ENCODE peak calls at places on chromosomes 7 and 10, in ten cellular contexts. U is heart left ventricle; P is CD4-positive, alpha-beta T cell; I is Panc1; O is H9; X is left ventricle myocardium inferior; D is transverse colon; W is upper lobe of left lung; Q is endodermal cell; F is hepatocyte. J is an unnamed sample.

GRCh38 chr10:124469956-124470484 is 8.4 kb downstream of the LHPP start:
- DNase-seq in F (no peak), X (no peak), I (no peak), D (no peak), P (no peak), W (no peak), Q (peak; percentile 90), O (peak; percentile 95), U (no peak), J (no peak)

GRCh38 chr7:117901089-117901797 is 28.0 kb upstream of the CTTNBP2 start:
- DNase-seq in Q (no peak), X (no peak), I (no peak), P (no peak), W (no peak), O (no peak), U (no peak), D (peak; percentile 86), F (peak; percentile 72), J (no peak)

GRCh38 chr7:106276513-106276912 is 8.3 kb downstream of the NAMPT start:
- DNase-seq in Q (no peak), W (no peak), U (no peak), D (no peak), X (no peak), O (no peak), F (no peak), I (no peak), P (no peak), J (no peak)

GRCh38 chr7:37826825-37827224 is 21.6 kb upstream of the NME8 start:
- DNase-seq in O (no peak), U (no peak), X (no peak), W (no peak), D (no peak), I (no peak), F (no peak), Q (no peak), P (no peak), J (no peak)

GRCh38 chr7:96300981-96301380 is 20.9 kb downstream of the SLC25A13 start:
- DNase-seq in O (no peak), W (no peak), F (no peak), U (no peak), Q (no peak), P (no peak), D (no peak), X (no peak), I (no peak), J (no peak)

GRCh38 chr10:91576096-91576545 is 56.8 kb downstream of the PPP1R3C start:
- DNase-seq in X (no peak), I (no peak), D (no peak), W (no peak), Q (no peak), O (no peak), P (no peak), F (no peak), U (no peak), J (no peak)

GRCh38 chr7:38335490-38336135 is 62.2 kb upstream of the TARP start:
- DNase-seq in X (peak; percentile 80), I (peak; percentile 82), D (peak; percentile 89), W (peak; percentile 91), Q (peak; percentile 98), O (peak; percentile 97), P (peak; percentile 76), F (peak; percentile 91), U (peak; percentile 91), J (peak; percentile 71)

GRCh38 chr10:128035557-128035973 is 90.7 kb downstream of the MKI67 start:
- DNase-seq in U (peak; percentile 75), I (peak; percentile 30), W (peak; percentile 61), X (peak; percentile 50), Q (peak; percentile 94), D (peak; percentile 68), O (peak; percentile 82), F (no peak), P (peak; percentile 44), J (no peak)

GRCh38 chr7:72298912-72299311 is 113.2 kb downstream of the CALN1 start:
- DNase-seq in F (no peak), D (no peak), O (no peak), P (no peak), Q (no peak), I (no peak), X (no peak), W (no peak), U (no peak), J (no peak)

GRCh38 chr7:150739045-150739432 is 1.8 kb downstream of the GIMAP5 start:
- DNase-seq in I (no peak), W (no peak), P (no peak), F (no peak), U (no peak), D (no peak), X (no peak), Q (no peak), O (no peak), J (no peak)

GRCh38 chr7:16791895-16792294 is 12.9 kb downstream of the AGR2 start:
- DNase-seq in D (no peak), X (no peak), Q (no peak), I (no peak), F (no peak), U (no peak), W (no peak), O (no peak), P (no peak), J (no peak)

GRCh38 chr7:29143698-29144203 is 2.6 kb downstream of the CPVL start:
- DNase-seq in X (no peak), I (no peak), F (no peak), D (no peak), P (no peak), O (no peak), Q (no peak), W (no peak), U (no peak), J (no peak)
- H3K27me3 ChIP-seq in X (peaks cover 33% of the 10 kb centered on the region), I (peaks cover 53% of the 10 kb centered on the region), F (no peaks in the 10 kb centered on the region), D (peaks cover 28% of the 10 kb centered on the region), P (peaks cover 22% of the 10 kb centered on the region), O (no peaks in the 10 kb centered on the region), Q (peaks cover 26% of the 10 kb centered on the region), W (no peaks in the 10 kb centered on the region), U (peaks cover 6% of the 10 kb centered on the region), J (peaks cover 15% of the 10 kb centered on the region)

GRCh38 chr10:129966831-129967578 is 2.9 kb upstream of the EBF3 start:
- DNase-seq in Q (peak; percentile 81), U (no peak), F (no peak), W (no peak), O (peak; percentile 73), I (no peak), D (no peak), X (no peak), P (no peak), J (no peak)

GRCh38 chr10:129965940-129966339 is 1.9 kb upstream of the EBF3 start:
- DNase-seq in U (no peak), W (no peak), O (no peak), P (no peak), I (no peak), F (no peak), X (no peak), Q (peak; percentile 49), D (no peak), J (no peak)

GRCh38 chr10:129965418-129965793 is 1.3 kb upstream of the EBF3 start:
- DNase-seq in U (no peak), P (no peak), D (no peak), Q (no peak), W (no peak), I (no peak), F (no peak), X (no peak), O (no peak), J (no peak)

GRCh38 chr10:129967579-129968019 is 3.5 kb upstream of the EBF3 start:
- DNase-seq in Q (no peak), X (no peak), P (no peak), F (no peak), O (no peak), D (no peak), U (no peak), I (no peak), W (no peak), J (no peak)

DNA sequence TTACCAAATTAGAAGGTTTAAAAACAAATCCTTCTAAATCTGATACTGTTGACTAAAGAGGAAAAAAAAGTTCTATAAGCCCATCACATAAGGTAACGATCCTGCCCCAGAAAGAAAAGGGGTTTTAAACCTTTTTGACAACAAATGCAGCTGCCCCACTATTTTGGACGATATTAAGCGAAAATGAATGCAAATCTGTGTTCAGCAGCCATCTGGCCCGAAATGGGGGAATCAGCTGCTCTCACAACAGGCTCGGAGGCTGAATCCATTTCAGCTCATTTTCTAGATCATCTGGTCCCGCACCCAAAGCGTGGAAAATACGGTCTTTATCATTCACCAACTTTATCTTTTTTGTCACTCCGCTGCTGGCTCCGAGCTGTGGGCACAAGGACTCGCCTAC is 2.3 kb upstream of the EBF3 start:
- DNase-seq in P (no peak), F (no peak), U (no peak), O (no peak), Q (no peak), D (no peak), X (no peak), I (no peak), W (no peak), J (no peak)
- H3K27me3 ChIP-seq in P (peaks cover 86% of the 10 kb centered on the region), F (peaks cover 89% of the 10 kb centered on the region), U (peaks cover 93% of the 10 kb centered on the region), O (peaks cover 86% of the 10 kb centered on the region), Q (peaks cover 91% of the 10 kb centered on the region), D (peaks cover 98% of the 10 kb centered on the region), X (peaks cover 99% of the 10 kb centered on the region), I (peaks cover 30% of the 10 kb centered on the region), W (peaks cover 92% of the 10 kb centered on the region), J (peaks cover 97% of the 10 kb centered on the region)

GRCh38 chr7:4713183-4713784 is 31.2 kb downstream of the FOXK1 start:
- DNase-seq in P (no peak), Q (peak; percentile 63), O (peak; percentile 43), X (no peak), U (no peak), I (no peak), F (no peak), D (peak; percentile 32), W (peak; percentile 50), J (no peak)
- H3K27me3 ChIP-seq in P (no peaks in the 10 kb centered on the region), Q (no peaks in the 10 kb centered on the region), O (peaks cover 32% of the 10 kb centered on the region), X (no peaks in the 10 kb centered on the region), U (no peaks in the 10 kb centered on the region), I (no peaks in the 10 kb centered on the region), F (no peaks in the 10 kb centered on the region), D (no peaks in the 10 kb centered on the region), W (no peaks in the 10 kb centered on the region), J (no peaks in the 10 kb centered on the region)

GRCh38 chr7:157012113-157012547 is 1.7 kb upstream of the MNX1 start:
- DNase-seq in F (no peak), I (no peak), U (no peak), D (no peak), X (no peak), O (no peak), W (no peak), Q (no peak), P (no peak), J (no peak)

GRCh38 chr7:157011333-157012112 is 1.1 kb upstream of the MNX1 start:
- DNase-seq in P (no peak), X (no peak), O (peak; percentile 72), Q (peak; percentile 88), D (no peak), U (no peak), I (no peak), W (no peak), F (no peak), J (no peak)

GRCh38 chr7:157009778-157010587 is 480 bp downstream of the MNX1 start:
- DNase-seq in X (no peak), D (no peak), U (no peak), P (no peak), W (no peak), Q (no peak), O (no peak), F (no peak), I (no peak), J (no peak)

GRCh38 chr7:157009170-157009777 is 1.2 kb downstream of the MNX1 start:
- DNase-seq in I (no peak), O (no peak), F (no peak), P (no peak), D (peak; percentile 67), Q (peak; percentile 82), U (no peak), W (no peak), X (no peak), J (no peak)

GRCh38 chr7:157010588-157011332 is at the start of gene MNX1:
- DNase-seq in Q (peak; percentile 95), U (no peak), D (peak; percentile 89), F (peak; percentile 84), P (peak; percentile 34), W (peak; percentile 70), I (no peak), O (peak; percentile 87), X (peak; percentile 51), J (no peak)
- H3K27me3 ChIP-seq in Q (peaks cover 88% of the 10 kb centered on the region), U (peaks cover 97% of the 10 kb centered on the region), D (peaks cover 95% of the 10 kb centered on the region), F (peaks cover 89% of the 10 kb centered on the region), P (peaks cover 86% of the 10 kb centered on the region), W (peaks cover 76% of the 10 kb centered on the region), I (no peaks in the 10 kb centered on the region), O (peaks cover 87% of the 10 kb centered on the region), X (peaks cover 98% of the 10 kb centered on the region), J (peaks cover 5% of the 10 kb centered on the region)